ENCODE peak calls at places on chromosomes 11 and 22, in ten cellular contexts. Q is MM.1S, A is PC-3, D is OCI-LY7, S is PC-9, G is GM23338, Z is hepatocyte, W is GM23248, N is SK-N-SH, J is HCT116. R is an unnamed sample. For H3K9me2, the result is how much of the 10 kb centered on the place peaks cover.

GRCh38 chr11:73143126-73143838 is 1.2 kb upstream of the FCHSD2 start:
- DNase-seq in Z (peak), N (peak), W (peak), Q (peak), G (no peak), S (peak), A (no peak), D (peak), J (no peak), R (peak)

GRCh38 chr11:27124514-27125264 is 84.1 kb downstream of the BBOX1 start:
- DNase-seq in N (no peak), S (no peak), D (peak), Z (no peak), Q (no peak), A (no peak), J (no peak), W (peak), G (no peak), R (peak)

GRCh38 chr11:62546937-62547625 is 475 bp upstream of the AHNAK start:
- DNase-seq in Z (peak), N (no peak), A (peak), Q (no peak), G (peak), W (peak), S (peak), D (no peak), J (no peak), R (no peak)

GRCh38 chr11:96278039-96278897 is 64.7 kb downstream of the MAML2 start:
- DNase-seq in G (no peak), W (peak), Q (no peak), A (peak), S (peak), Z (peak), N (no peak), J (no peak), D (no peak), R (no peak)

GRCh38 chr22:25726241-25726640 is 15.7 kb upstream of the MYO18B start:
- DNase-seq in Z (no peak), G (no peak), D (no peak), W (no peak), Q (no peak), J (no peak), N (no peak), A (no peak), S (no peak), R (no peak)

GRCh38 chr11:75554258-75555022 is 7.6 kb upstream of the SERPINH1 start:
- DNase-seq in S (no peak), J (no peak), Z (peak), A (no peak), G (peak), D (no peak), W (peak), Q (no peak), N (peak), R (no peak)

GRCh38 chr11:12377824-12378593 is 638 bp downstream of the PARVA start:
- DNase-seq in Z (peak), D (no peak), J (peak), W (peak), A (peak), S (peak), Q (no peak), G (peak), N (peak), R (no peak)

GRCh38 chr22:46697811-46698515 is 40.1 kb downstream of the CERK start:
- DNase-seq in G (no peak), J (no peak), W (no peak), A (no peak), N (no peak), Z (no peak), S (no peak), D (no peak), Q (no peak), R (no peak)

GRCh38 chr11:33294797-33295196 is 37.6 kb downstream of the HIPK3 start:
- DNase-seq in W (no peak), G (no peak), D (no peak), N (no peak), Q (no peak), S (no peak), A (no peak), J (no peak), Z (no peak), R (no peak)

GRCh38 chr11:76700177-76701100 is 29.9 kb upstream of the LRRC32 start:
- DNase-seq in S (peak), W (peak), Q (no peak), G (no peak), D (no peak), Z (peak), J (peak), A (peak), N (peak), R (no peak)

GRCh38 chr22:29003975-29004646 is 57.5 kb downstream of the C22orf31 start:
- DNase-seq in G (peak), D (no peak), S (no peak), A (peak), Z (no peak), Q (no peak), W (no peak), J (no peak), N (no peak), R (no peak)

GRCh38 chr22:37177221-37177620 is 10.8 kb downstream of the C1QTNF6 start:
- DNase-seq in A (no peak), D (no peak), Q (no peak), S (no peak), Z (no peak), J (no peak), G (no peak), N (no peak), W (no peak), R (no peak)

GRCh38 chr11:81026008-81026407 is 1585.2 kb upstream of the TENM4 start:
- DNase-seq in J (no peak), N (no peak), D (no peak), A (no peak), W (no peak), G (no peak), Z (no peak), S (no peak), Q (no peak), R (peak)

GRCh38 chr11:130826572-130826971 is 89.7 kb downstream of the SNX19 start:
- DNase-seq in S (no peak), J (no peak), D (no peak), G (no peak), W (no peak), A (no peak), Z (no peak), N (no peak), Q (no peak), R (no peak)

GRCh38 chr11:17559341-17560087 is 12.5 kb downstream of the OTOG start:
- DNase-seq in J (no peak), Q (no peak), G (no peak), D (no peak), Z (no peak), S (peak), W (no peak), A (no peak), N (no peak), R (no peak)

GRCh38 chr11:9772218-9772617 is 108.3 kb downstream of the SWAP70 start:
- DNase-seq in J (no peak), A (no peak), Q (no peak), D (no peak), G (no peak), Z (no peak), N (no peak), W (no peak), S (no peak), R (no peak)

GRCh38 chr22:18156878-18157713 is 7.1 kb downstream of the USP18 start:
- DNase-seq in S (no peak), J (peak), D (peak), A (peak), W (peak), Z (peak), N (peak), Q (peak), G (peak), R (peak)

GRCh38 chr11:6862961-6863360 is at the start of gene OR10A2:
- DNase-seq in W (peak), G (peak), N (no peak), D (no peak), J (no peak), Z (peak), S (no peak), A (peak), Q (no peak), R (no peak)

GRCh38 chr22:43844560-43845545 is 17.5 kb downstream of the SULT4A1 start:
- DNase-seq in N (no peak), Q (no peak), J (no peak), Z (no peak), D (no peak), W (no peak), G (no peak), A (no peak), S (no peak), R (no peak)

GRCh38 chr11:981764-982163 is 54.8 kb downstream of the MUC6 start:
- DNase-seq in J (no peak), A (no peak), Z (no peak), S (no peak), W (no peak), N (no peak), Q (no peak), G (no peak), D (no peak), R (no peak)

GRCh38 chr11:1308745-1309497 is 511 bp downstream of the TOLLIP start:
- DNase-seq in J (no peak), S (no peak), W (peak), A (peak), G (peak), Q (no peak), Z (no peak), D (no peak), N (no peak), R (no peak)

GRCh38 chr11:29310706-29311342 is 706.0 kb downstream of the KCNA4 start:
- DNase-seq in S (no peak), Z (no peak), J (no peak), G (no peak), W (peak), A (peak), D (no peak), Q (no peak), N (no peak), R (no peak)

GRCh38 chr11:111923951-111924350 is 5.2 kb downstream of the C11orf52 start:
- DNase-seq in A (no peak), S (no peak), W (peak), N (no peak), D (no peak), G (no peak), Q (no peak), Z (no peak), J (no peak), R (no peak)

GRCh38 chr11:109849946-109850345 is 243.2 kb upstream of the ZC3H12C start:
- DNase-seq in Z (no peak), Q (no peak), J (no peak), S (no peak), G (no peak), W (no peak), A (no peak), D (no peak), N (no peak), R (no peak)

GRCh38 chr11:124753624-124754023 is 1.6 kb upstream of the VSIG2 start:
- DNase-seq in G (no peak), N (peak), S (no peak), Z (no peak), W (no peak), Q (no peak), D (no peak), J (no peak), A (no peak), R (no peak)

GRCh38 chr11:36249271-36249670 is 40.0 kb downstream of the COMMD9 start:
- DNase-seq in S (peak), J (no peak), D (no peak), W (peak), A (peak), N (no peak), G (no peak), Z (peak), Q (no peak), R (no peak)

GRCh38 chr22:39392341-39392948 is 7.1 kb upstream of the TAB1 start:
- DNase-seq in N (no peak), D (no peak), Q (no peak), Z (no peak), W (peak), A (no peak), J (no peak), S (peak), G (no peak), R (no peak)

GRCh38 chr22:17431179-17431578 is 61.9 kb downstream of the CECR2 start:
- DNase-seq in G (no peak), A (peak), Z (no peak), D (no peak), Q (no peak), J (no peak), N (no peak), S (no peak), W (no peak), R (no peak)

GRCh38 chr11:74641289-74641688 is 48.9 kb downstream of the POLD3 start:
- DNase-seq in J (no peak), Q (no peak), G (no peak), N (no peak), S (no peak), D (no peak), Z (no peak), A (no peak), W (no peak), R (no peak)

GRCh38 chr11:94602430-94603372 is 35.5 kb downstream of the PIWIL4 start:
- DNase-seq in S (peak), Q (peak), A (peak), N (no peak), J (no peak), W (peak), D (peak), G (peak), Z (peak), R (peak)

GRCh38 chr22:24566899-24567511 is 11.2 kb downstream of the SNRPD3 start:
- DNase-seq in N (no peak), Q (no peak), S (no peak), J (no peak), G (no peak), W (peak), D (no peak), Z (no peak), A (no peak), R (no peak)

GRCh38 chr22:24564376-24565058 is 8.7 kb downstream of the SNRPD3 start:
- DNase-seq in N (no peak), G (no peak), S (no peak), W (no peak), D (no peak), J (no peak), Z (peak), A (no peak), Q (no peak), R (no peak)

GRCh38 chr22:24565077-24565476 is 9.3 kb downstream of the SNRPD3 start:
- DNase-seq in D (no peak), N (no peak), Z (no peak), A (no peak), S (no peak), Q (no peak), J (no peak), G (no peak), W (no peak), R (no peak)

GRCh38 chr22:24559471-24559870 is 3.7 kb downstream of the SNRPD3 start:
- DNase-seq in N (no peak), A (no peak), W (no peak), S (no peak), Z (no peak), J (no peak), Q (no peak), D (peak), G (no peak), R (no peak)

GRCh38 chr22:24563246-24563645 is 7.4 kb downstream of the SNRPD3 start:
- DNase-seq in Q (no peak), D (no peak), S (no peak), N (no peak), W (no peak), A (no peak), J (no peak), G (no peak), Z (no peak), R (no peak)
- H3K4me2 ChIP-seq in Q (no peak), D (no peak), S (no peak), N (no peak), W (no peak), A (no peak), J (no peak), G (no peak), Z (no peak), R (no peak)

GRCh38 chr11:87459351-87459750 is 421.6 kb downstream of the TMEM135 start:
- DNase-seq in Q (no peak), D (peak), S (no peak), Z (no peak), W (no peak), J (no peak), A (no peak), N (no peak), G (no peak), R (peak)
- H3K9me2 ChIP-seq in Q (under half), D (under half), S (under half), Z (under half), W (under half), J (under half), A (under half), N (under half), G (under half), R (under half)

DNA sequence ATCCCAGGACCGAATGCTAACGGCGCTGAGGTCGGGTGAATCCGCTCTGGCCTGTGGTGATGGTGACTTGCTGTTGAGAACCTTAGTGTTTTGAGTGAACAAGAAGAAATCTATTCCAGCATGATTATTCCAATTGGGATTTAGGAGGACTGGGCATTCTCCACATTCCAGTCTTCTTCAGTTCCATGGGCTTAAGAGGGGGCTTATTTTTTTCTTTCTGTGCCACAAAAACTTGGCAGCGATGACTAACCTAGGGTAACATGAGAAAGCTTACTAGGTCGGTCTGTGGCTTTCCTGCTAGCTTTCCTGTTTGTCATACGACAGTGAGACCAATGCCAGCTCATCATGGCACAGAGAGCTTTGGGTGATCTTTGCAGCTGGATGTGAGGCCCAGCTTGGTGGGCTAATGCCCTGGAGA is 62.9 kb upstream of the ATXN10 start:
- DNase-seq in J (peak), W (peak), N (no peak), G (no peak), S (peak), A (peak), Z (no peak), D (no peak), Q (peak), R (no peak)
- H3K4me2 ChIP-seq in J (peak), W (peak), N (peak), G (no peak), S (peak), A (peak), Z (no peak), D (no peak), Q (no peak), R (no peak)

DNA sequence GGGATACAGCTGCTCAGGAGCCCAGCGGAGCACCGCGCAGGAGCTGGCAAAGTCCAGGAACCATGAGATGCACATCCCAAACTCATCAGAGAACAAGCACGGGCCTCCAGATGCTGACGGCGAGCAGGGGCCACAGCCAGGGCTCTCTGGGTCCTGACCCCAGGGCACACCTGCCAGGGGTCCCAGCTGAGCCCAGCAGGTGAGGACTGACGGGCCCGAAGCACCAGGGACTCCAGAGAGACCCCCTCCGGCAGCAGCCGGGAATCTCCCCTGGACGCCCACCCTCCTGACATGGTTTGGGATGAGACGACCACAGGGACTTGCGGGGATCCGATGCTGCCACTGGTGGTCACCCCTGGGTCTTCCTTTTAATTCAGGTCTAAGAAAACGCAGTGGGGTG is 22.1 kb downstream of the TTLL8 start:
- DNase-seq in Q (no peak), J (no peak), N (peak), W (no peak), S (no peak), A (no peak), Z (no peak), G (no peak), D (no peak), R (no peak)
- H3K9me2 ChIP-seq in Q (under half), J (under half), N (under half), W (under half), S (under half), A (under half), Z (under half), G (under half), D (under half), R (under half)

DNA sequence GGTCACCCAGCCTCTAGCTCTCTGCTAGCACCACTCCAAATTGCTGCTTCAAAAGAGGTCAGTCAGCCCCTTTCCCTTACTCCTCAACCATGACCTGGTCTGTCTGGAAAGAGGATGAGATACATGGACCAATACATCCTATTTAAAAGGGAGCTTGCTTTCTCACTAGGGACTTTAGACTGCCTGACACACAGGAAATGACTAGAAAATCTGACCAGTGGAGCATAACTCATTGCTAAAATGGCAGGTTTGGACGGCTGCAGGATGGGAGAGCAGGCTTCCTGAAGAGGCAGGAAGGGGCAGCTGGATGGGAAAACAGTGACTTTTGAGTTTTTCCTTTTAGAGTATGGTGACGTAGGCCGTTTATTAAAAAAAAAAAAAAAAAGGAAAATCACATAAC is 25.3 kb downstream of the STIM1 start:
- DNase-seq in S (no peak), G (no peak), J (no peak), A (peak), N (no peak), D (peak), Q (no peak), Z (no peak), W (peak), R (peak)
- H3K4me2 ChIP-seq in S (no peak), G (no peak), J (peak), A (peak), N (peak), D (peak), Q (no peak), Z (peak), W (no peak), R (peak)

GRCh38 chr22:32375678-32376450 is 18.2 kb downstream of the RFPL3 start:
- DNase-seq in J (no peak), W (no peak), Z (no peak), G (no peak), N (no peak), Q (no peak), A (no peak), S (peak), D (no peak), R (no peak)
- H3K9me2 ChIP-seq in J (under half), W (under half), Z (under half), G (under half), N (under half), Q (under half), A (under half), S (under half), D (under half), R (under half)

GRCh38 chr11:122556605-122557004 is 98.9 kb upstream of the UBASH3B start:
- DNase-seq in G (peak), Q (peak), J (no peak), D (no peak), Z (peak), W (peak), S (no peak), N (no peak), A (no peak), R (no peak)
- H3K4me2 ChIP-seq in G (peak), Q (peak), J (peak), D (no peak), Z (peak), W (peak), S (peak), N (no peak), A (no peak), R (no peak)

DNA sequence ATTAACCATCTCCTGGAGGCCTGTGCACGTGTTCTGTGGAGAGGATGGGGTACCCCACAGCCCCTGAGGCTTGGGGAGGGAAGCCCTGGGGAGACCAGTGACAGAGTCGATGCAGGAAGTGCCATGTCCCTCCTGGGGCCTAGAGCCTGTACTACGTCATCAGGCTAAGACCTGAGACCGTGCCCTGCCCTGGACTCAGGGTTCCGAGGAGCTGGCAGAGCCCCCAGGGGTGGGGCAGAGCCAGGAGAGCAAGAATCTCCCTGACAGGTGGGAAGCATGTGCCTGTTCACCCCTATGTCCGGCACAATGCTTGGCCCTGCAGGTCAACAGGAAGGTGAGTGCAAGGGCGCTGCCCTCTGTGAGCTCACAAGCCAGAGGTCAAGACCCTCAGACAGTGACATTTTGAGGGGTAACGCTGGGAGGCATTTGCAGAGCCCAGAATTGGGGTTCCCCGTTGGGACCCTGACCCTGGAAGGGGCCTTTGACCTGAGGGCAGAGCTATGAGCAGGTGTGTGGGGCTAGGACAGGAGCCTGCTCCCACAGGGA is 781.6 kb downstream of the BRD1 start:
- DNase-seq in D (no peak), W (no peak), G (no peak), J (no peak), S (no peak), A (no peak), N (no peak), Q (no peak), Z (no peak), R (no peak)
- H3K9me2 ChIP-seq in D (under half), W (under half), G (under half), J (under half), S (under half), A (under half), N (under half), Q (under half), Z (under half), R (under half)